ENCODE peak calls at places on chromosomes 4 and X, in ten cellular contexts. One of them, this sample, is unnamed. For H3K36me3, the result is how much of the 10 kb centered on the place peaks cover.

GRCh38 chrX:149040873-149041535 is 464.1 kb downstream of the IDS start:
- DNase-seq in mucosa of descending colon: no peak
- DNase-seq in astrocyte: peak
- DNase-seq in psoas muscle: no peak
- DNase-seq in K562: no peak
- DNase-seq in left ventricle myocardium inferior: no peak
- DNase-seq in stomach: no peak
- DNase-seq in esophagus squamous epithelium: no peak
- DNase-seq in DND-41: no peak
- DNase-seq in IMR-90: no peak
- DNase-seq in this sample: no peak

GRCh38 chrX:120251471-120252011 is 929 bp downstream of the ZBTB33 start:
- DNase-seq in mucosa of descending colon: peak
- DNase-seq in astrocyte: peak
- DNase-seq in psoas muscle: no peak
- DNase-seq in K562: peak
- DNase-seq in left ventricle myocardium inferior: no peak
- DNase-seq in stomach: peak
- DNase-seq in esophagus squamous epithelium: no peak
- DNase-seq in DND-41: peak
- DNase-seq in IMR-90: peak
- DNase-seq in this sample: peak

GRCh38 chrX:69136546-69137331 is 28.5 kb downstream of the PJA1 start:
- DNase-seq in mucosa of descending colon: no peak
- DNase-seq in astrocyte: no peak
- DNase-seq in psoas muscle: peak
- DNase-seq in K562: no peak
- DNase-seq in left ventricle myocardium inferior: peak
- DNase-seq in stomach: no peak
- DNase-seq in esophagus squamous epithelium: no peak
- DNase-seq in DND-41: no peak
- DNase-seq in IMR-90: no peak
- DNase-seq in this sample: peak

GRCh38 chrX:153775631-153776595 is 4.9 kb upstream of the SRPK3 start:
- DNase-seq in mucosa of descending colon: peak
- DNase-seq in astrocyte: no peak
- DNase-seq in psoas muscle: peak
- DNase-seq in K562: peak
- DNase-seq in left ventricle myocardium inferior: no peak
- DNase-seq in stomach: no peak
- DNase-seq in esophagus squamous epithelium: no peak
- DNase-seq in DND-41: no peak
- DNase-seq in IMR-90: no peak
- DNase-seq in this sample: no peak

GRCh38 chr4:185599151-185599648 is 63.9 kb upstream of the PDLIM3 start:
- DNase-seq in mucosa of descending colon: no peak
- DNase-seq in astrocyte: no peak
- DNase-seq in psoas muscle: no peak
- DNase-seq in K562: no peak
- DNase-seq in left ventricle myocardium inferior: no peak
- DNase-seq in stomach: no peak
- DNase-seq in esophagus squamous epithelium: no peak
- DNase-seq in DND-41: no peak
- DNase-seq in IMR-90: no peak
- DNase-seq in this sample: no peak

GRCh38 chr4:102612824-102613366 is 111.7 kb downstream of the NFKB1 start:
- DNase-seq in mucosa of descending colon: no peak
- DNase-seq in astrocyte: no peak
- DNase-seq in psoas muscle: no peak
- DNase-seq in K562: no peak
- DNase-seq in left ventricle myocardium inferior: no peak
- DNase-seq in stomach: no peak
- DNase-seq in esophagus squamous epithelium: no peak
- DNase-seq in DND-41: no peak
- DNase-seq in IMR-90: no peak
- DNase-seq in this sample: no peak

GRCh38 chr4:67575232-67575888 is 16.8 kb downstream of the STAP1 start:
- DNase-seq in mucosa of descending colon: no peak
- DNase-seq in astrocyte: no peak
- DNase-seq in psoas muscle: no peak
- DNase-seq in K562: peak
- DNase-seq in left ventricle myocardium inferior: no peak
- DNase-seq in stomach: no peak
- DNase-seq in esophagus squamous epithelium: no peak
- DNase-seq in DND-41: no peak
- DNase-seq in IMR-90: no peak
- DNase-seq in this sample: no peak

GRCh38 chr4:77697860-77698599 is 92.4 kb downstream of the CXCL13 start:
- DNase-seq in mucosa of descending colon: peak
- DNase-seq in astrocyte: peak
- DNase-seq in psoas muscle: peak
- DNase-seq in K562: peak
- DNase-seq in left ventricle myocardium inferior: no peak
- DNase-seq in stomach: peak
- DNase-seq in esophagus squamous epithelium: no peak
- DNase-seq in DND-41: no peak
- DNase-seq in IMR-90: peak
- DNase-seq in this sample: peak

GRCh38 chr4:161926033-161926828 is 237.6 kb downstream of the FSTL5 start:
- DNase-seq in mucosa of descending colon: no peak
- DNase-seq in astrocyte: peak
- DNase-seq in psoas muscle: no peak
- DNase-seq in K562: no peak
- DNase-seq in left ventricle myocardium inferior: no peak
- DNase-seq in stomach: no peak
- DNase-seq in esophagus squamous epithelium: no peak
- DNase-seq in DND-41: no peak
- DNase-seq in IMR-90: no peak
- DNase-seq in this sample: no peak

GRCh38 chr4:156255205-156255604 is 301.5 kb upstream of the CTSO start:
- DNase-seq in mucosa of descending colon: no peak
- DNase-seq in astrocyte: no peak
- DNase-seq in psoas muscle: no peak
- DNase-seq in K562: no peak
- DNase-seq in left ventricle myocardium inferior: no peak
- DNase-seq in stomach: no peak
- DNase-seq in esophagus squamous epithelium: no peak
- DNase-seq in DND-41: no peak
- DNase-seq in IMR-90: no peak
- DNase-seq in this sample: peak

DNA sequence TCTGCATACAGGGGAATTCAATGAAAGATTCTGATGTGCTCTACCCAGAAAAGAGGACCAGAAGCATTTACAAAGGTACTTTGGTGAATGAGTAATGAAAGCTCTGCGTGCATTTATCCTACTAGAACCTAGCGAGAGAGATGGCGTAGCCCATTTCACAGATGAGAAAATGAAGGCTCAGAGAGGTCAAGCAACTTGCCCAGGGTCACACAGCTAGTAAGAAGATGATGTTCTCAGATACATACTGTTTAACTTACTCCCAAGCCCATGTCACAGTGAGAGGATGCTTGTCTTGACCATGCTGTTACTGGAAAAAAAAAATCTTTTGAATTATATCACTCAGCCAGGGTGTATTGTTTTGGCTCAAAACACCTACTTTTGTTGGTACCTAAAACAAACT is 317.3 kb downstream of the LDB2 start:
- DNase-seq in mucosa of descending colon: no peak
- DNase-seq in astrocyte: no peak
- DNase-seq in psoas muscle: no peak
- DNase-seq in K562: no peak
- DNase-seq in left ventricle myocardium inferior: no peak
- DNase-seq in stomach: no peak
- DNase-seq in esophagus squamous epithelium: no peak
- DNase-seq in DND-41: no peak
- DNase-seq in IMR-90: no peak
- DNase-seq in this sample: no peak
- H3K36me3 ChIP-seq in mucosa of descending colon: under half
- H3K36me3 ChIP-seq in astrocyte: under half
- H3K36me3 ChIP-seq in psoas muscle: under half
- H3K36me3 ChIP-seq in K562: under half
- H3K36me3 ChIP-seq in left ventricle myocardium inferior: under half
- H3K36me3 ChIP-seq in stomach: under half
- H3K36me3 ChIP-seq in esophagus squamous epithelium: under half
- H3K36me3 ChIP-seq in DND-41: under half
- H3K36me3 ChIP-seq in IMR-90: under half
- H3K36me3 ChIP-seq in this sample: under half

DNA sequence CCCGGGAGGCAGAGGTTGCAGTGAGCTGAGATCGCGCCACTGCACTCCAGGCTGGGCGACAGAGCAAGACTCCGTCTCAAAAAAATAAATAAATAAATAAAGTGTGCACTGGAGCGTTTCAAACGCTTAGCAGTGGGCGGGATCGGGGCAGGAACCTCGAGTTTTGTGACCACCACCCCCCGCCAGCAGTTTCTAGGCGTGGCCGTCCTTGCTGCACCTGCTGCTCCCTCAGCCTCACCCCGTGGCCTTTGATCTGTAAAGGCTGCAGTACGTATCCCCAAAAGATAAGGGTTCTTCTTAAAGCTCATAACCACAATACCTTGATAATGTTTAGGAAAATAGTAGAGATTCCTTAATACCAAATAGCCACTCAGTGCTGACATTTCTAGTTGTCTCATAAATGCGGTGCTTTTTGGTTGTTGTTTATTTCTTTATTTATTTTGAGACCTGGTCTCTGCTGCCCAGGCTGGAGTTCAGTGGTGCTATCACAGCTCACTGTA is 33.2 kb downstream of the PCGF3 start:
- DNase-seq in mucosa of descending colon: peak
- DNase-seq in astrocyte: no peak
- DNase-seq in psoas muscle: no peak
- DNase-seq in K562: no peak
- DNase-seq in left ventricle myocardium inferior: no peak
- DNase-seq in stomach: no peak
- DNase-seq in esophagus squamous epithelium: no peak
- DNase-seq in DND-41: no peak
- DNase-seq in IMR-90: no peak
- DNase-seq in this sample: no peak
- H3K36me3 ChIP-seq in mucosa of descending colon: under half
- H3K36me3 ChIP-seq in astrocyte: under half
- H3K36me3 ChIP-seq in psoas muscle: half or more
- H3K36me3 ChIP-seq in K562: half or more
- H3K36me3 ChIP-seq in left ventricle myocardium inferior: half or more
- H3K36me3 ChIP-seq in stomach: under half
- H3K36me3 ChIP-seq in esophagus squamous epithelium: under half
- H3K36me3 ChIP-seq in DND-41: half or more
- H3K36me3 ChIP-seq in IMR-90: half or more
- H3K36me3 ChIP-seq in this sample: half or more

GRCh38 chr4:36286481-36286871 is 5.1 kb downstream of the DTHD1 start:
- DNase-seq in mucosa of descending colon: no peak
- DNase-seq in astrocyte: no peak
- DNase-seq in psoas muscle: no peak
- DNase-seq in K562: no peak
- DNase-seq in left ventricle myocardium inferior: no peak
- DNase-seq in stomach: no peak
- DNase-seq in esophagus squamous epithelium: no peak
- DNase-seq in DND-41: no peak
- DNase-seq in IMR-90: no peak
- DNase-seq in this sample: no peak
- H3K36me3 ChIP-seq in mucosa of descending colon: under half
- H3K36me3 ChIP-seq in astrocyte: under half
- H3K36me3 ChIP-seq in psoas muscle: under half
- H3K36me3 ChIP-seq in K562: under half
- H3K36me3 ChIP-seq in left ventricle myocardium inferior: under half
- H3K36me3 ChIP-seq in stomach: under half
- H3K36me3 ChIP-seq in esophagus squamous epithelium: under half
- H3K36me3 ChIP-seq in DND-41: under half
- H3K36me3 ChIP-seq in IMR-90: under half
- H3K36me3 ChIP-seq in this sample: under half

GRCh38 chr4:128827280-128827679 is 17.8 kb downstream of the JADE1 start:
- DNase-seq in mucosa of descending colon: no peak
- DNase-seq in astrocyte: no peak
- DNase-seq in psoas muscle: no peak
- DNase-seq in K562: no peak
- DNase-seq in left ventricle myocardium inferior: no peak
- DNase-seq in stomach: no peak
- DNase-seq in esophagus squamous epithelium: no peak
- DNase-seq in DND-41: no peak
- DNase-seq in IMR-90: no peak
- DNase-seq in this sample: peak

GRCh38 chr4:128830906-128831525 is 21.5 kb downstream of the JADE1 start:
- DNase-seq in mucosa of descending colon: no peak
- DNase-seq in astrocyte: no peak
- DNase-seq in psoas muscle: no peak
- DNase-seq in K562: no peak
- DNase-seq in left ventricle myocardium inferior: no peak
- DNase-seq in stomach: no peak
- DNase-seq in esophagus squamous epithelium: no peak
- DNase-seq in DND-41: no peak
- DNase-seq in IMR-90: no peak
- DNase-seq in this sample: peak

GRCh38 chr4:128832253-128832641 is 22.7 kb downstream of the JADE1 start:
- DNase-seq in mucosa of descending colon: no peak
- DNase-seq in astrocyte: no peak
- DNase-seq in psoas muscle: no peak
- DNase-seq in K562: no peak
- DNase-seq in left ventricle myocardium inferior: no peak
- DNase-seq in stomach: no peak
- DNase-seq in esophagus squamous epithelium: no peak
- DNase-seq in DND-41: no peak
- DNase-seq in IMR-90: no peak
- DNase-seq in this sample: no peak

GRCh38 chr4:128835498-128836222 is 26.2 kb downstream of the JADE1 start:
- DNase-seq in mucosa of descending colon: no peak
- DNase-seq in astrocyte: no peak
- DNase-seq in psoas muscle: peak
- DNase-seq in K562: no peak
- DNase-seq in left ventricle myocardium inferior: peak
- DNase-seq in stomach: peak
- DNase-seq in esophagus squamous epithelium: no peak
- DNase-seq in DND-41: no peak
- DNase-seq in IMR-90: no peak
- DNase-seq in this sample: no peak

DNA sequence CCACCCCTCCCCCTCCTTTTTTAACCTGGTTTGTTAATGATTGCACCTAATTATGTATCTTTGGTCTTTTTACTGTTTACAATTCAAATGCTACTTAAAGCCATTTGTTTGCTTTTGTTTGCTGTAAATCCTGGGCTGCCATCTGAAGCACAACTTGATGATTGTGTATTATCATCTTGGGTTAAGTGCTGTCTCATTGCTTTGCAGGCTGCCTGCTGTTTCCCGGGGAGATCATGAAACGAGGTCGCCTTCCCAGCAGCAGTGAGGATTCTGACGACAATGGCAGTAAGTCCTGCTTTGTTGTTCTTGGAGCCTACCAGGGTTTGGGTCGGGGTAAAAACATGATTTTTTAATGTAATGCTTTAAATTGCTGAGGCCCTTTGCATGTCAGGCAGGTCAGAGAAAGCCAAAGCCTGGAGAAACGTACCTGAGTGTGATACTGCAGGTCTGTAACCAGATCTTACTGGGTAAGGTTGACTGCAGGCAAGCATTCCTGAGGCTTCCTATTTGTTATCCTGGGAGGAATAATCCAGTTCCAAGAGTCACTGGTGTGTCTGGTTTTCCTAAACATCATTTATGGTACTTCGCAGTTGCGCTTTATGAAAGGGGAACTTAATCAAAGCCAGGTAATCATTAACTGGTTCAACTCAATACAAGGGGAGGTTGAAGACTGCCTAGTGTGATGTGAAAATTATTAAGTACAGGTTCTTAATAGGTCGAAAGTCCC is 22.2 kb downstream of the JADE1 start:
- DNase-seq in mucosa of descending colon: no peak
- DNase-seq in astrocyte: peak
- DNase-seq in psoas muscle: no peak
- DNase-seq in K562: no peak
- DNase-seq in left ventricle myocardium inferior: no peak
- DNase-seq in stomach: no peak
- DNase-seq in esophagus squamous epithelium: no peak
- DNase-seq in DND-41: no peak
- DNase-seq in IMR-90: peak
- DNase-seq in this sample: peak
- H3K36me3 ChIP-seq in mucosa of descending colon: under half
- H3K36me3 ChIP-seq in astrocyte: under half
- H3K36me3 ChIP-seq in psoas muscle: under half
- H3K36me3 ChIP-seq in K562: half or more
- H3K36me3 ChIP-seq in left ventricle myocardium inferior: under half
- H3K36me3 ChIP-seq in stomach: under half
- H3K36me3 ChIP-seq in esophagus squamous epithelium: under half
- H3K36me3 ChIP-seq in DND-41: half or more
- H3K36me3 ChIP-seq in IMR-90: under half
- H3K36me3 ChIP-seq in this sample: under half

This sample was measured in mesenchymal stem cell.